ENCODE peak calls at places on chromosome 7, in seven cellular contexts. G, D, M, U, Y, H and S are unnamed samples.

GRCh38 chr7:15508258-15508657 is 53.6 kb downstream of the AGMO start:
- DNase-seq in G (no peak), D (no peak), M (no peak), U (no peak), Y (no peak), H (peak), S (no peak)

GRCh38 chr7:81715984-81716588 is 53.8 kb downstream of the HGF start:
- DNase-seq in G (no peak), D (no peak), M (no peak), U (peak), Y (no peak), H (no peak), S (peak)

GRCh38 chr7:106462365-106462859 is 177.6 kb upstream of the NAMPT start:
- DNase-seq in G (no peak), D (no peak), M (peak), U (no peak), Y (no peak), H (no peak), S (peak)

GRCh38 chr7:131688738-131689661 is 132.6 kb upstream of the PODXL start:
- DNase-seq in G (peak), D (no peak), M (peak), U (peak), Y (peak), H (peak), S (peak)

GRCh38 chr7:36204044-36204663 is 51.1 kb downstream of the EEPD1 start:
- DNase-seq in G (no peak), D (no peak), M (no peak), U (no peak), Y (no peak), H (no peak), S (no peak)

GRCh38 chr7:30196408-30196807 is 61.6 kb downstream of the MTURN start:
- DNase-seq in G (no peak), D (no peak), M (no peak), U (no peak), Y (no peak), H (no peak), S (no peak)

GRCh38 chr7:90605055-90605454 is 8.9 kb downstream of the CDK14 start:
- DNase-seq in G (no peak), D (no peak), M (no peak), U (peak), Y (no peak), H (no peak), S (no peak)

GRCh38 chr7:99459087-99459486 is 6.9 kb downstream of the ATP5MF start:
- DNase-seq in G (no peak), D (no peak), M (no peak), U (peak), Y (no peak), H (no peak), S (no peak)

GRCh38 chr7:67608806-67609205 is 612.2 kb downstream of the TYW1 start:
- DNase-seq in G (no peak), D (no peak), M (no peak), U (no peak), Y (no peak), H (no peak), S (no peak)
- TF ChIP-seq CTCF in G (no peak), D (no peak), M (no peak), U (no peak), Y (no peak), H (no peak), S (no peak)

DNA sequence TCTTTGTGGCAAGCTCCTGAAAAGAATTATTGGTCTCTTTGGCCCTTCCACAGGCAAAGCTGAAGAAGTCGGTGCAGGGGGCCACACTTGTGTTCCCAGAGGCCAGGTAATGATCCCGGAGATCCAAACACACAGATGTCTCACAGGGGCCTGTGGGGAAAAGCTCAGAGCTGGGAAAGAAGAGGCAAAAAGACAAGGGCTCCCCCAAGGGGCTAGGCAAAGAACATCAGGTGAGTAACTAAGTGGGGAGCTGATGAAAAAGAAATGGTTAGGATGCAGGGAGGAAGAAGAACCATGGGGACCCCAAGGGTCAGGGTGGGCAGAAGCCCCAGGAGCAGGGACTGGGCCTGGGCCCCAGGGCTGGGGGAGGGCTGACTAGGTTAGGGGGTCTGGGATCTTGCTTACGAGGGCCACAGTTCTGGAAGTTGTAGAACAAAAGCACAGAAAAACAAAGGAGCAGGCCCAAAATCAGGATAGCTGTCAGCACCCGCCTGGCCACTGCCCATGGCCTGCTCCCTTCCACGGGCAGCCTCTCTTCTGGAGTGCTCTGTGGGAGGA is 1.1 kb downstream of the KEL start:
- DNase-seq in G (no peak), D (no peak), M (no peak), U (no peak), Y (no peak), H (no peak), S (peak)
- TF ChIP-seq CTCF in G (no peak), D (no peak), M (no peak), U (no peak), Y (no peak), H (no peak), S (peak)

DNA sequence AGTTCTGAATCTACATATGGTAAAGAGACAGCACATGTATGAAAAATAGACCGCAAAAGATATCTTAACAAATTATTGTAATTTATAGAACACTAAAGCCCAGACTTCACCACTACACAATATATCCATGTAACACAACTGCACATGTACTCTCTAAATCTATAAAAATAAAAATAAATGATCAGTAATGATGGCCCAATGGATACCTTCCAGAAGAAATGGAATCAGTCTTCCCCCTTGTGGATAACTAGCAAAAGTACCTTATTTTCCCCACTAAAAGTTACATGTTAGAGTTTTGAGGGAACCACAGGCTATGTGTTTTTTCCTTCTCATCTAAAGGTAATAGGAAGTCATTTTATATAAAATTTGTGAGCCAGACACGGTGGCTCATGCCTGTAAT is 25.7 kb downstream of the C7orf25 start:
- DNase-seq in G (no peak), D (no peak), M (no peak), U (no peak), Y (no peak), H (no peak), S (no peak)
- TF ChIP-seq CTCF in G (peak), D (no peak), M (no peak), U (peak), Y (peak), H (peak), S (no peak)

DNA sequence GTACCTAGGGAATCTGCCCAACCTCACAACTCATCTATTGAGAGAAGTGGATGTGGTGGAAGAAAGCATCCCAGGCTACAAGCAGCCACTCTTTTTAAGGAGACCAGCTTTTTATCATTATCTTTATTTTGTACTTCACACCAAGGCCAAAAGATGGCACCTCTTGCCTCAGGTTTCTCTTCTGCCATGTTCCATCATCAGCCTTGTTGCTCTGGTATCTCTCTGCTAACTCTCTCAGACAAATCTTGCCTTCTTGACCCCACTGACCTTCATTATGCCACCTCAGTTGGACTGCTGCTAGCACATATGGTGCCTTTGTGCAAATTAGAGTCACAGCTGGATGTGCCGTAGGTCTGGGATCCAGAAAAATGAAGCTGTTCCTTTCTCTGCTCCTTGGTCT is 47.2 kb upstream of the DYNC1I1 start:
- DNase-seq in G (no peak), D (no peak), M (no peak), U (no peak), Y (no peak), H (no peak), S (no peak)
- TF ChIP-seq CTCF in G (no peak), D (no peak), M (no peak), U (no peak), Y (no peak), H (no peak), S (no peak)

DNA sequence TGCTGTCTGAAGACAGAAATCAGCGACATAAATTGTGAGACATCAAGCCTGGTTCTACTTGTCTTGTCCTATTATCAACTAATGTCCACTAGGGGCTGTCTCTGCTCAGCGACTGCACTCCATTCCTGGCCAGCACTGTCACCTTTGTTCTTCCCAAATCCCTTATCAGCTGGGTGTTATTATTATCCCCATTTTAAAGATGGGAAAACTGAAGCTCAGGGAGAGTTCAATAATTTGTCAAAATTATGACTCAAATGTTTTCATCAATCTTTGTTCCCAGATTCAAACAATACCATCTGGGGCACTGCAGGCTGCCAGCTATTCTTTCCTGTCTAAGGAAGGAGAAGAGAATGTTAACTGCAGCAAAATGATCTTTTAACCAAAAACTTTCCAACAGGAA is 431.6 kb upstream of the NFE2L3 start:
- DNase-seq in G (peak), D (no peak), M (no peak), U (no peak), Y (no peak), H (no peak), S (no peak)
- TF ChIP-seq CTCF in G (peak), D (no peak), M (no peak), U (peak), Y (no peak), H (no peak), S (peak)